ENCODE peak calls at places on chromosomes 7 and 10, in five cellular contexts. One of them, this sample, is unnamed. For H3K4me1, the result is how much of the 10 kb centered on the place peaks cover.

GRCh38 chr10:86691333-86692022 is 23.2 kb downstream of the LDB3 start:
- DNase-seq in IMR-90: no peak
- DNase-seq in neuronal stem cell: no peak
- DNase-seq in mesendoderm: no peak
- DNase-seq in mesenchymal stem cell: no peak
- DNase-seq in this sample: no peak

GRCh38 chr10:101319241-101319915 is 34.6 kb upstream of the BTRC start:
- DNase-seq in IMR-90: peak
- DNase-seq in neuronal stem cell: no peak
- DNase-seq in mesendoderm: peak
- DNase-seq in mesenchymal stem cell: peak
- DNase-seq in this sample: peak

GRCh38 chr7:99504281-99504602 is 220 bp upstream of the ZKSCAN5 start:
- DNase-seq in mesendoderm: peak
- DNase-seq in IMR-90: no peak
- DNase-seq in mesenchymal stem cell: no peak
- DNase-seq in neuronal stem cell: no peak
- DNase-seq in this sample: peak

GRCh38 chr7:6576024-6576866 is 1.0 kb upstream of the ZDHHC4 start:
- DNase-seq in IMR-90: no peak
- DNase-seq in mesendoderm: peak
- DNase-seq in neuronal stem cell: no peak
- DNase-seq in mesenchymal stem cell: no peak
- DNase-seq in this sample: no peak

GRCh38 chr7:2544541-2545188 is 10.7 kb downstream of the BRAT1 start:
- DNase-seq in neuronal stem cell: no peak
- DNase-seq in IMR-90: no peak
- DNase-seq in mesenchymal stem cell: no peak
- DNase-seq in mesendoderm: no peak
- DNase-seq in this sample: no peak

GRCh38 chr10:3579845-3580244 is 205.2 kb downstream of the KLF6 start:
- DNase-seq in neuronal stem cell: no peak
- DNase-seq in mesendoderm: no peak
- DNase-seq in IMR-90: no peak
- DNase-seq in mesenchymal stem cell: no peak
- DNase-seq in this sample: no peak

GRCh38 chr7:149436358-149436757 is 24.5 kb downstream of the ZNF777 start:
- DNase-seq in IMR-90: no peak
- DNase-seq in neuronal stem cell: no peak
- DNase-seq in mesendoderm: no peak
- DNase-seq in mesenchymal stem cell: no peak
- DNase-seq in this sample: no peak

GRCh38 chr10:33211123-33211878 is 123.2 kb downstream of the NRP1 start:
- DNase-seq in mesendoderm: peak
- DNase-seq in IMR-90: peak
- DNase-seq in neuronal stem cell: no peak
- DNase-seq in mesenchymal stem cell: peak
- DNase-seq in this sample: no peak

GRCh38 chr10:103395754-103396066 is 565 bp downstream of the ATP5MK start:
- DNase-seq in IMR-90: peak
- DNase-seq in mesenchymal stem cell: peak
- DNase-seq in mesendoderm: peak
- DNase-seq in neuronal stem cell: peak
- DNase-seq in this sample: peak

GRCh38 chr10:35040761-35041501 is 49.2 kb downstream of the CUL2 start:
- DNase-seq in IMR-90: peak
- DNase-seq in neuronal stem cell: peak
- DNase-seq in mesendoderm: peak
- DNase-seq in mesenchymal stem cell: peak
- DNase-seq in this sample: peak

GRCh38 chr7:155804431-155804831 is 7.8 kb downstream of the SHH start:
- DNase-seq in mesenchymal stem cell: no peak
- DNase-seq in mesendoderm: peak
- DNase-seq in neuronal stem cell: no peak
- DNase-seq in IMR-90: no peak
- DNase-seq in this sample: no peak

GRCh38 chr7:23475579-23475844 is 5.2 kb upstream of the IGF2BP3 start:
- DNase-seq in mesenchymal stem cell: no peak
- DNase-seq in mesendoderm: no peak
- DNase-seq in IMR-90: no peak
- DNase-seq in neuronal stem cell: no peak
- DNase-seq in this sample: no peak

GRCh38 chr10:34504534-34504933 is 310.6 kb downstream of the PARD3 start:
- DNase-seq in neuronal stem cell: no peak
- DNase-seq in IMR-90: peak
- DNase-seq in mesenchymal stem cell: peak
- DNase-seq in mesendoderm: peak
- DNase-seq in this sample: peak

GRCh38 chr10:614341-614664 is 75.2 kb downstream of the DIP2C start:
- DNase-seq in mesenchymal stem cell: no peak
- DNase-seq in neuronal stem cell: no peak
- DNase-seq in IMR-90: no peak
- DNase-seq in mesendoderm: no peak
- DNase-seq in this sample: no peak

GRCh38 chr7:157875230-157876179 is 538.7 kb downstream of the DNAJB6 start:
- DNase-seq in IMR-90: no peak
- DNase-seq in mesendoderm: peak
- DNase-seq in neuronal stem cell: peak
- DNase-seq in mesenchymal stem cell: no peak
- DNase-seq in this sample: no peak

GRCh38 chr10:76172020-76172419 is 740.6 kb downstream of the LRMDA start:
- DNase-seq in neuronal stem cell: no peak
- DNase-seq in mesendoderm: no peak
- DNase-seq in IMR-90: no peak
- DNase-seq in mesenchymal stem cell: no peak
- DNase-seq in this sample: no peak

GRCh38 chr10:1048349-1048731 is 579 bp downstream of the IDI1 start:
- DNase-seq in neuronal stem cell: no peak
- DNase-seq in mesenchymal stem cell: no peak
- DNase-seq in mesendoderm: no peak
- DNase-seq in IMR-90: peak
- DNase-seq in this sample: peak

GRCh38 chr10:44731271-44731670 is 179.9 kb upstream of the TMEM72 start:
- DNase-seq in neuronal stem cell: no peak
- DNase-seq in mesenchymal stem cell: peak
- DNase-seq in IMR-90: no peak
- DNase-seq in mesendoderm: peak
- DNase-seq in this sample: no peak

GRCh38 chr10:31062856-31063255 is 31.2 kb upstream of the ZNF438 start:
- DNase-seq in neuronal stem cell: no peak
- DNase-seq in IMR-90: peak
- DNase-seq in mesenchymal stem cell: no peak
- DNase-seq in mesendoderm: no peak
- DNase-seq in this sample: no peak
- H3K18ac ChIP-seq in neuronal stem cell: no peak
- H3K18ac ChIP-seq in IMR-90: peak
- H3K18ac ChIP-seq in mesenchymal stem cell: no peak
- H3K18ac ChIP-seq in mesendoderm: no peak
- H3K18ac ChIP-seq in this sample: no peak

DNA sequence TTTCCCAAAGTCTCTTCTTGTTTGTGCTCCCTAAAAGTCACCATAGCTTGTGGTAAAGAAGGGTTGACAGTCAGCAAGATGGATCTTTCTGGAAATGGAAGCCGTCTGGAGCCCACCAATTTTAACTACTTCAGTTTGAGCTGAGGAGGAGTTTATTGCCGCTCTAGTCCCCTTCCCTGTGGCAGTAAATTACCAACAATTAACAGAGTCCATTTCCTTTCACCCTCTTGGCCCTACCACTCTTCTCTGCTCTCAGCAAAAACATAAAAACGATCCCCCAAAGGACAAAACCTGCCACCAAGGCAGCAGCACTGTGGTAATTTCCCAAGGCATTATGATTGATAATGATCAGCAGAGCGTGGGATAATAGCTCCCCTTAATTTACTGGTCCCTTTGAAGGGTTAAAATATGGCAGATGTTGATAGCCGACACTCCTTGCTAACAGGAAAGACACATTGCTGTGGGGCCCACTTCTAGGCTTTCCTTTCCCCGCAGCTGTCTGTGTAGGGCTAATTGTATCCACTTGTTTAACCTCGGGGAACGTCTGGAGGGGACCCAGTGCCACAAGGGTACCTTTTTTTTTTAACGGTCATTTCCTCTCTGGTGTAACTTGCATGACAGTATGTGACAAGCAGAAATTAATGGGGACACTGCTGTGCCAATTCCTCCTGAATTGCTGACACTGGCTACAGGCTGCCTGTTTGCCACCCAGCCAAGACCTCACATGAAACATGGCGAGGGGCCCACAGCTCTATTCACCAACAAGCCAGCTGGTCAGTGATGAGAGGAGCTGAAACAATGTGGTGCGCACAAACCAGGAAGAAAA is 81.4 kb downstream of the CDK6 start:
- DNase-seq in mesenchymal stem cell: no peak
- DNase-seq in IMR-90: no peak
- DNase-seq in mesendoderm: no peak
- DNase-seq in neuronal stem cell: no peak
- DNase-seq in this sample: no peak
- H3K4me1 ChIP-seq in mesenchymal stem cell: under half
- H3K4me1 ChIP-seq in IMR-90: under half
- H3K4me1 ChIP-seq in mesendoderm: under half
- H3K4me1 ChIP-seq in neuronal stem cell: under half
- H3K4me1 ChIP-seq in this sample: under half

GRCh38 chr7:128910569-128910945 is at the start of gene KCP:
- DNase-seq in IMR-90: no peak
- DNase-seq in mesendoderm: peak
- DNase-seq in mesenchymal stem cell: peak
- DNase-seq in neuronal stem cell: no peak
- DNase-seq in this sample: no peak
- H3K18ac ChIP-seq in IMR-90: no peak
- H3K18ac ChIP-seq in mesendoderm: peak
- H3K18ac ChIP-seq in mesenchymal stem cell: peak
- H3K18ac ChIP-seq in neuronal stem cell: peak
- H3K18ac ChIP-seq in this sample: no peak

GRCh38 chr7:85454904-85455303 is 268.0 kb upstream of the SEMA3D start:
- DNase-seq in mesendoderm: no peak
- DNase-seq in IMR-90: peak
- DNase-seq in neuronal stem cell: no peak
- DNase-seq in mesenchymal stem cell: no peak
- DNase-seq in this sample: no peak
- H3K4me1 ChIP-seq in mesendoderm: under half
- H3K4me1 ChIP-seq in IMR-90: under half
- H3K4me1 ChIP-seq in neuronal stem cell: under half
- H3K4me1 ChIP-seq in mesenchymal stem cell: under half
- H3K4me1 ChIP-seq in this sample: under half